ENCODE peak calls at places on chromosomes 12 and 14, in nine cellular contexts. One of them, this sample, is unnamed.

GRCh38 chr14:54567634-54568561 is 970 bp downstream of the SAMD4A start:
- DNase-seq in cardiac muscle cell: peak
- DNase-seq in cardiac fibroblast: peak
- DNase-seq in PC-9: no peak
- DNase-seq in endothelial cell: peak
- DNase-seq in breast epithelium: no peak
- DNase-seq in AG09309: no peak
- DNase-seq in left ventricle myocardium inferior: peak
- DNase-seq in WTC11: peak
- DNase-seq in this sample: no peak

GRCh38 chr12:41211466-41211865 is 23.3 kb downstream of the PDZRN4 start:
- DNase-seq in cardiac muscle cell: no peak
- DNase-seq in cardiac fibroblast: no peak
- DNase-seq in PC-9: no peak
- DNase-seq in endothelial cell: no peak
- DNase-seq in breast epithelium: no peak
- DNase-seq in AG09309: no peak
- DNase-seq in left ventricle myocardium inferior: no peak
- DNase-seq in WTC11: no peak
- DNase-seq in this sample: no peak

GRCh38 chr12:65779091-65779642 is 45.1 kb upstream of the HMGA2 start:
- DNase-seq in cardiac muscle cell: peak
- DNase-seq in cardiac fibroblast: peak
- DNase-seq in PC-9: no peak
- DNase-seq in endothelial cell: no peak
- DNase-seq in breast epithelium: no peak
- DNase-seq in AG09309: peak
- DNase-seq in left ventricle myocardium inferior: no peak
- DNase-seq in WTC11: no peak
- DNase-seq in this sample: no peak

GRCh38 chr12:3753549-3754284 is 808 bp upstream of the CRACR2A start:
- DNase-seq in cardiac muscle cell: peak
- DNase-seq in cardiac fibroblast: peak
- DNase-seq in PC-9: no peak
- DNase-seq in endothelial cell: no peak
- DNase-seq in breast epithelium: no peak
- DNase-seq in AG09309: no peak
- DNase-seq in left ventricle myocardium inferior: peak
- DNase-seq in WTC11: no peak
- DNase-seq in this sample: peak

GRCh38 chr14:34571771-34572170 is 32.3 kb upstream of the EAPP start:
- DNase-seq in cardiac muscle cell: no peak
- DNase-seq in cardiac fibroblast: no peak
- DNase-seq in PC-9: no peak
- DNase-seq in endothelial cell: no peak
- DNase-seq in breast epithelium: no peak
- DNase-seq in AG09309: no peak
- DNase-seq in left ventricle myocardium inferior: no peak
- DNase-seq in WTC11: no peak
- DNase-seq in this sample: no peak

GRCh38 chr12:53468286-53468685 is 16.4 kb downstream of the PCBP2 start:
- DNase-seq in cardiac muscle cell: no peak
- DNase-seq in cardiac fibroblast: no peak
- DNase-seq in PC-9: no peak
- DNase-seq in endothelial cell: no peak
- DNase-seq in breast epithelium: no peak
- DNase-seq in AG09309: no peak
- DNase-seq in left ventricle myocardium inferior: no peak
- DNase-seq in WTC11: no peak
- DNase-seq in this sample: no peak

GRCh38 chr14:21414137-21414631 is 30.4 kb upstream of the SUPT16H start:
- DNase-seq in cardiac muscle cell: no peak
- DNase-seq in cardiac fibroblast: no peak
- DNase-seq in PC-9: no peak
- DNase-seq in endothelial cell: no peak
- DNase-seq in breast epithelium: no peak
- DNase-seq in AG09309: no peak
- DNase-seq in left ventricle myocardium inferior: no peak
- DNase-seq in WTC11: no peak
- DNase-seq in this sample: no peak

GRCh38 chr14:55611859-55612258 is 31.9 kb downstream of the KTN1 start:
- DNase-seq in cardiac muscle cell: no peak
- DNase-seq in cardiac fibroblast: no peak
- DNase-seq in PC-9: no peak
- DNase-seq in endothelial cell: no peak
- DNase-seq in breast epithelium: no peak
- DNase-seq in AG09309: no peak
- DNase-seq in left ventricle myocardium inferior: no peak
- DNase-seq in WTC11: no peak
- DNase-seq in this sample: no peak

GRCh38 chr14:98633380-98633779 is 638.6 kb downstream of the BCL11B start:
- DNase-seq in cardiac muscle cell: no peak
- DNase-seq in cardiac fibroblast: no peak
- DNase-seq in PC-9: no peak
- DNase-seq in endothelial cell: no peak
- DNase-seq in breast epithelium: no peak
- DNase-seq in AG09309: no peak
- DNase-seq in left ventricle myocardium inferior: no peak
- DNase-seq in WTC11: no peak
- DNase-seq in this sample: no peak

DNA sequence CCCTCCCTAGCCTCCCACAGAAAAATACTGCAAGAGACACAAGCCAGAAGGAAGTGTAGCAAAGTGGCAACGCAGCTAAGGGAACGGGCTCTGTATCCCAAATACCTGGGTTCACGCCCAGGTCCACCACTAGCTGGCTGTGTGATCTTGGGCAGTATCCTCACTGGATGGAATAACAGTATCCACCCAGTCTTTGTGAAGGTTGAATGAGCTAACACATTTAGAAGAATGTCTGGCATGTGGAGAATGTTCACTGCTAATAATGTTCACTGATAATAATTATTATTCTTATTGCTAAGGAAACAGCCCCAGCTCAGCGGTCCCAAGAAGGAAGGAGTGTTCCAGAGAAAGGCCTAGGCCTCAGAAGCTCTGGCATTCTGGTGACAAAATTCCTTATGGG is 70.9 kb downstream of the VWF start:
- DNase-seq in cardiac muscle cell: peak
- DNase-seq in cardiac fibroblast: peak
- DNase-seq in PC-9: peak
- DNase-seq in endothelial cell: no peak
- DNase-seq in breast epithelium: no peak
- DNase-seq in AG09309: no peak
- DNase-seq in left ventricle myocardium inferior: no peak
- DNase-seq in WTC11: no peak
- DNase-seq in this sample: no peak
- TF ChIP-seq CTCF in cardiac muscle cell: peak
- TF ChIP-seq CTCF in cardiac fibroblast: no peak
- TF ChIP-seq CTCF in PC-9: no peak
- TF ChIP-seq CTCF in endothelial cell: no peak
- TF ChIP-seq CTCF in breast epithelium: no peak
- TF ChIP-seq CTCF in AG09309: no peak
- TF ChIP-seq CTCF in left ventricle myocardium inferior: no peak
- TF ChIP-seq CTCF in WTC11: no peak
- TF ChIP-seq CTCF in this sample: no peak

DNA sequence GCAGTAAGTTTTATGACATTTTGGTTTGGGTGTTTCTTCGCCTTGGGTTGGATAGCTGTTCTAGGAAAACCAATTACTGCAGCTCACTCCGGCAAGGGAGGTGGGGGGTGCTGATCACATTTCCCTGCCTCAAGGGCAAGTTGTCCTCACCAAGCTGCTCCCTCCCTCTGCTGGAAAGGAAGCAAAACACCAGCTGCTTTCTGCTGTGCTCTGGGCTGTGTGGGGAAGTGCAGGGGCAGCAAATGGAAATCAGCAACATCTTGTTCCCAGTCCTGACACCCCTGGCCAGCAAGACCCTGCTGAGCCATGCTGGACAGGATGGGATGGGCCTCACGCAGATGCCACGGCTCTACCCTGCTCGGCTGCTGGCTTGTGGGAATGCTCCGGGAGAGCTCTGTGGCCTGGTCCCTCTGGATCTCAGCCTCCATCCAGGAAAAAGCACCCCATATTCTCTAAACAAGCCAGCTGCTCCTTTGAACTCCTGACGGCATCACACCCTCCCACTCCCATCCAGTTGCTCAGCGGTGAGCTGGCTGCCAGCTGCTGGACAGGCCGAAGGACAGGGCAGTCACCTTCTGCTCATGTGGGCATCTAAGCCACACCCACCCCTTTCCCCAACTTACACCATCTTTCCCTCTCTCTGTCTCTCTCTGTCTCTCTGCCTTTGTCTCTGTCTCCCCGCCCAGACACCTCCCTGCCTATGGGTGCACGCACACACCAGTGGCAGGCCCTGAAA is 52.4 kb upstream of the EIF5 start:
- DNase-seq in cardiac muscle cell: peak
- DNase-seq in cardiac fibroblast: peak
- DNase-seq in PC-9: peak
- DNase-seq in endothelial cell: peak
- DNase-seq in breast epithelium: no peak
- DNase-seq in AG09309: peak
- DNase-seq in left ventricle myocardium inferior: no peak
- DNase-seq in WTC11: peak
- DNase-seq in this sample: no peak
- TF ChIP-seq CTCF in cardiac muscle cell: peak
- TF ChIP-seq CTCF in cardiac fibroblast: peak
- TF ChIP-seq CTCF in PC-9: peak
- TF ChIP-seq CTCF in endothelial cell: no peak
- TF ChIP-seq CTCF in breast epithelium: peak
- TF ChIP-seq CTCF in AG09309: peak
- TF ChIP-seq CTCF in left ventricle myocardium inferior: peak
- TF ChIP-seq CTCF in WTC11: no peak
- TF ChIP-seq CTCF in this sample: peak

GRCh38 chr12:55074771-55075170 is 51.4 kb upstream of the OR9K2 start:
- DNase-seq in cardiac muscle cell: no peak
- DNase-seq in cardiac fibroblast: no peak
- DNase-seq in PC-9: no peak
- DNase-seq in endothelial cell: no peak
- DNase-seq in breast epithelium: no peak
- DNase-seq in AG09309: no peak
- DNase-seq in left ventricle myocardium inferior: no peak
- DNase-seq in WTC11: no peak
- DNase-seq in this sample: no peak
- TF ChIP-seq CTCF in cardiac muscle cell: no peak
- TF ChIP-seq CTCF in cardiac fibroblast: no peak
- TF ChIP-seq CTCF in PC-9: no peak
- TF ChIP-seq CTCF in endothelial cell: no peak
- TF ChIP-seq CTCF in breast epithelium: no peak
- TF ChIP-seq CTCF in AG09309: no peak
- TF ChIP-seq CTCF in left ventricle myocardium inferior: no peak
- TF ChIP-seq CTCF in WTC11: no peak
- TF ChIP-seq CTCF in this sample: no peak

GRCh38 chr12:68001486-68002466 is 12.5 kb downstream of the IFNG-AS1 start:
- DNase-seq in cardiac muscle cell: peak
- DNase-seq in cardiac fibroblast: peak
- DNase-seq in PC-9: no peak
- DNase-seq in endothelial cell: no peak
- DNase-seq in breast epithelium: no peak
- DNase-seq in AG09309: peak
- DNase-seq in left ventricle myocardium inferior: no peak
- DNase-seq in WTC11: no peak
- DNase-seq in this sample: no peak
- TF ChIP-seq CTCF in cardiac muscle cell: peak
- TF ChIP-seq CTCF in cardiac fibroblast: peak
- TF ChIP-seq CTCF in PC-9: peak
- TF ChIP-seq CTCF in endothelial cell: peak
- TF ChIP-seq CTCF in breast epithelium: no peak
- TF ChIP-seq CTCF in AG09309: peak
- TF ChIP-seq CTCF in left ventricle myocardium inferior: peak
- TF ChIP-seq CTCF in WTC11: no peak
- TF ChIP-seq CTCF in this sample: peak

GRCh38 chr12:104682790-104683279 is 226.1 kb downstream of the CHST11 start:
- DNase-seq in cardiac muscle cell: no peak
- DNase-seq in cardiac fibroblast: no peak
- DNase-seq in PC-9: no peak
- DNase-seq in endothelial cell: no peak
- DNase-seq in breast epithelium: no peak
- DNase-seq in AG09309: no peak
- DNase-seq in left ventricle myocardium inferior: no peak
- DNase-seq in WTC11: no peak
- DNase-seq in this sample: no peak

GRCh38 chr12:104677441-104678089 is 220.8 kb downstream of the CHST11 start:
- DNase-seq in cardiac muscle cell: no peak
- DNase-seq in cardiac fibroblast: no peak
- DNase-seq in PC-9: peak
- DNase-seq in endothelial cell: no peak
- DNase-seq in breast epithelium: no peak
- DNase-seq in AG09309: no peak
- DNase-seq in left ventricle myocardium inferior: no peak
- DNase-seq in WTC11: no peak
- DNase-seq in this sample: no peak

GRCh38 chr12:104681012-104681690 is 224.4 kb downstream of the CHST11 start:
- DNase-seq in cardiac muscle cell: no peak
- DNase-seq in cardiac fibroblast: no peak
- DNase-seq in PC-9: no peak
- DNase-seq in endothelial cell: no peak
- DNase-seq in breast epithelium: no peak
- DNase-seq in AG09309: no peak
- DNase-seq in left ventricle myocardium inferior: no peak
- DNase-seq in WTC11: no peak
- DNase-seq in this sample: no peak

GRCh38 chr12:104680506-104680905 is 223.8 kb downstream of the CHST11 start:
- DNase-seq in cardiac muscle cell: no peak
- DNase-seq in cardiac fibroblast: no peak
- DNase-seq in PC-9: no peak
- DNase-seq in endothelial cell: no peak
- DNase-seq in breast epithelium: no peak
- DNase-seq in AG09309: no peak
- DNase-seq in left ventricle myocardium inferior: no peak
- DNase-seq in WTC11: no peak
- DNase-seq in this sample: no peak

DNA sequence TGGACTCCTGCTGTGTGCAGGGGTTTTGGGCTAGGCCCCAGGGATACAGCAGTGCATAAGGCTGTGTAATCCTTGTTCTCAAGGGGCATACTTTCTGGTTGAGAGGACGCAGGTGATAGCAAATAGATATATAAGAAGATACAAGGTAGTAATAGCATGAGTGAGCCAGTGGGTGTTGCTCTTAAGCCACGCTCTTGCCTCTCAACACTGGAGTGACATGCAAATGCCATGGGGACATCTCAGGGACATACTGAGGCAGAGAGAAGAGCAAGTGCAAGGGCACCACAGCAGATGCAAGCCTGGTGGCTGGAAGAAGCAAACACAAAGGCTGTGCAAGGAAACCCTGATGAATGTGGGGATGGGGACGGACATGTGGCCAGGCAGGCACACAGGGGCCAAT is 223.3 kb downstream of the CHST11 start:
- DNase-seq in cardiac muscle cell: no peak
- DNase-seq in cardiac fibroblast: peak
- DNase-seq in PC-9: no peak
- DNase-seq in endothelial cell: no peak
- DNase-seq in breast epithelium: no peak
- DNase-seq in AG09309: no peak
- DNase-seq in left ventricle myocardium inferior: no peak
- DNase-seq in WTC11: no peak
- DNase-seq in this sample: no peak
- TF ChIP-seq CTCF in cardiac muscle cell: peak
- TF ChIP-seq CTCF in cardiac fibroblast: peak
- TF ChIP-seq CTCF in PC-9: peak
- TF ChIP-seq CTCF in endothelial cell: no peak
- TF ChIP-seq CTCF in breast epithelium: no peak
- TF ChIP-seq CTCF in AG09309: peak
- TF ChIP-seq CTCF in left ventricle myocardium inferior: peak
- TF ChIP-seq CTCF in WTC11: no peak
- TF ChIP-seq CTCF in this sample: peak